ENCODE peak calls at places on chromosomes 5 and 9, in seven cellular contexts. One of them, this sample, is unnamed.

GRCh38 chr9:117919594-117919993 is 215.4 kb downstream of the TLR4 start:
- DNase-seq in Right ventricle myocardium superior: no peak
- DNase-seq in CD4-positive, CD25-positive, alpha-beta regulatory T cell: no peak
- DNase-seq in Panc1: no peak
- DNase-seq in bronchial epithelial cell: no peak
- DNase-seq in AG08396: no peak
- DNase-seq in DMS153: no peak
- DNase-seq in this sample: no peak

GRCh38 chr5:180803181-180804128 is 849 bp upstream of the MGAT1 start:
- DNase-seq in bronchial epithelial cell: peak; percentile 80
- DNase-seq in AG08396: no peak
- DNase-seq in DMS153: no peak
- DNase-seq in CD4-positive, CD25-positive, alpha-beta regulatory T cell: peak; percentile 88
- DNase-seq in Panc1: no peak
- DNase-seq in Right ventricle myocardium superior: peak; percentile 88
- DNase-seq in this sample: no peak

GRCh38 chr5:150750469-150750868 is 8.3 kb downstream of the DCTN4 start:
- DNase-seq in Panc1: no peak
- DNase-seq in DMS153: no peak
- DNase-seq in Right ventricle myocardium superior: no peak
- DNase-seq in CD4-positive, CD25-positive, alpha-beta regulatory T cell: no peak
- DNase-seq in AG08396: no peak
- DNase-seq in bronchial epithelial cell: peak; percentile 15
- DNase-seq in this sample: no peak

GRCh38 chr5:138706655-138707480 is 46.4 kb upstream of the CTNNA1 start:
- DNase-seq in Panc1: peak; percentile 13
- DNase-seq in bronchial epithelial cell: peak; percentile 78
- DNase-seq in CD4-positive, CD25-positive, alpha-beta regulatory T cell: no peak
- DNase-seq in DMS153: no peak
- DNase-seq in AG08396: peak; percentile 74
- DNase-seq in Right ventricle myocardium superior: peak; percentile 59
- DNase-seq in this sample: peak; percentile 40

GRCh38 chr5:126138475-126139005 is 284.7 kb upstream of the GRAMD2B start:
- DNase-seq in Right ventricle myocardium superior: no peak
- DNase-seq in DMS153: no peak
- DNase-seq in CD4-positive, CD25-positive, alpha-beta regulatory T cell: no peak
- DNase-seq in AG08396: peak; percentile 20
- DNase-seq in Panc1: peak; percentile 18
- DNase-seq in bronchial epithelial cell: peak; percentile 24
- DNase-seq in this sample: no peak

GRCh38 chr5:172006378-172007152 is at the start of gene FBXW11:
- DNase-seq in CD4-positive, CD25-positive, alpha-beta regulatory T cell: peak; percentile 94
- DNase-seq in bronchial epithelial cell: peak; percentile 93
- DNase-seq in Right ventricle myocardium superior: peak; percentile 98
- DNase-seq in Panc1: peak; percentile 86
- DNase-seq in AG08396: peak; percentile 96
- DNase-seq in DMS153: peak; percentile 78
- DNase-seq in this sample: peak; percentile 95

GRCh38 chr9:115198018-115198417 is 80.1 kb upstream of the TNC start:
- DNase-seq in AG08396: peak; percentile 47
- DNase-seq in bronchial epithelial cell: peak; percentile 76
- DNase-seq in DMS153: no peak
- DNase-seq in Right ventricle myocardium superior: peak; percentile 50
- DNase-seq in Panc1: no peak
- DNase-seq in CD4-positive, CD25-positive, alpha-beta regulatory T cell: no peak
- DNase-seq in this sample: no peak

GRCh38 chr5:180129291-180130190 is 58.0 kb upstream of the RNF130 start:
- DNase-seq in DMS153: no peak
- DNase-seq in bronchial epithelial cell: no peak
- DNase-seq in Right ventricle myocardium superior: no peak
- DNase-seq in CD4-positive, CD25-positive, alpha-beta regulatory T cell: no peak
- DNase-seq in Panc1: no peak
- DNase-seq in AG08396: no peak
- DNase-seq in this sample: no peak

GRCh38 chr9:14322211-14323082 is 8.5 kb upstream of the NFIB start:
- DNase-seq in bronchial epithelial cell: peak; percentile 74
- DNase-seq in DMS153: peak; percentile 95
- DNase-seq in AG08396: peak; percentile 91
- DNase-seq in Panc1: no peak
- DNase-seq in CD4-positive, CD25-positive, alpha-beta regulatory T cell: peak; percentile 40
- DNase-seq in Right ventricle myocardium superior: peak; percentile 95
- DNase-seq in this sample: peak; percentile 75

This sample was measured in H4.